ENCODE peak calls at places on chromosomes 3 and 15, in ten cellular contexts. One of them, this sample, is unnamed.

GRCh38 chr15:91853968-91854943 is 748 bp downstream of the SLCO3A1 start:
- DNase-seq in T-cell: no peak
- DNase-seq in GM12865: no peak
- DNase-seq in astrocyte of the spinal cord: peak
- DNase-seq in GDM1: peak
- DNase-seq in choroid plexus epithelial cell: no peak
- DNase-seq in RKO: peak
- DNase-seq in Kasumi-1: peak
- DNase-seq in GM04504: no peak
- DNase-seq in Daoy: peak
- DNase-seq in this sample: no peak

GRCh38 chr15:87631775-87632174 is 624.8 kb downstream of the NTRK3 start:
- DNase-seq in GM12865: no peak
- DNase-seq in RKO: no peak
- DNase-seq in GM04504: no peak
- DNase-seq in Daoy: no peak
- DNase-seq in GDM1: no peak
- DNase-seq in astrocyte of the spinal cord: no peak
- DNase-seq in T-cell: no peak
- DNase-seq in choroid plexus epithelial cell: no peak
- DNase-seq in Kasumi-1: no peak
- DNase-seq in this sample: no peak

GRCh38 chr15:37056168-37056893 is 44.0 kb downstream of the MEIS2 start:
- DNase-seq in RKO: no peak
- DNase-seq in choroid plexus epithelial cell: no peak
- DNase-seq in GM04504: no peak
- DNase-seq in GM12865: no peak
- DNase-seq in GDM1: no peak
- DNase-seq in astrocyte of the spinal cord: no peak
- DNase-seq in T-cell: no peak
- DNase-seq in Daoy: no peak
- DNase-seq in Kasumi-1: no peak
- DNase-seq in this sample: no peak

GRCh38 chr15:33912326-33912725 is 56.0 kb upstream of the CHRM5 start:
- DNase-seq in choroid plexus epithelial cell: no peak
- DNase-seq in GM12865: no peak
- DNase-seq in T-cell: no peak
- DNase-seq in GM04504: no peak
- DNase-seq in Kasumi-1: no peak
- DNase-seq in astrocyte of the spinal cord: no peak
- DNase-seq in RKO: no peak
- DNase-seq in GDM1: no peak
- DNase-seq in Daoy: no peak
- DNase-seq in this sample: no peak

GRCh38 chr3:6468589-6468988 is 392.3 kb upstream of the GRM7 start:
- DNase-seq in GM12865: no peak
- DNase-seq in T-cell: no peak
- DNase-seq in choroid plexus epithelial cell: no peak
- DNase-seq in GM04504: no peak
- DNase-seq in Kasumi-1: no peak
- DNase-seq in Daoy: no peak
- DNase-seq in astrocyte of the spinal cord: no peak
- DNase-seq in RKO: no peak
- DNase-seq in GDM1: no peak
- DNase-seq in this sample: no peak

GRCh38 chr3:22728406-22728805 is 474.7 kb upstream of the UBE2E2 start:
- DNase-seq in Kasumi-1: no peak
- DNase-seq in Daoy: no peak
- DNase-seq in choroid plexus epithelial cell: no peak
- DNase-seq in astrocyte of the spinal cord: no peak
- DNase-seq in RKO: no peak
- DNase-seq in GM04504: no peak
- DNase-seq in GM12865: no peak
- DNase-seq in GDM1: no peak
- DNase-seq in T-cell: no peak
- DNase-seq in this sample: no peak

GRCh38 chr15:39919740-39920509 is at the start of gene GPR176:
- DNase-seq in GM12865: no peak
- DNase-seq in GDM1: no peak
- DNase-seq in RKO: no peak
- DNase-seq in astrocyte of the spinal cord: peak
- DNase-seq in Kasumi-1: no peak
- DNase-seq in choroid plexus epithelial cell: peak
- DNase-seq in T-cell: no peak
- DNase-seq in GM04504: peak
- DNase-seq in Daoy: peak
- DNase-seq in this sample: no peak

GRCh38 chr15:37995461-37996347 is 61.3 kb downstream of the TMCO5A start:
- DNase-seq in RKO: peak
- DNase-seq in choroid plexus epithelial cell: peak
- DNase-seq in Daoy: peak
- DNase-seq in Kasumi-1: peak
- DNase-seq in GM12865: peak
- DNase-seq in GDM1: peak
- DNase-seq in T-cell: no peak
- DNase-seq in GM04504: peak
- DNase-seq in astrocyte of the spinal cord: peak
- DNase-seq in this sample: peak

GRCh38 chr15:71294636-71295241 is 179.5 kb downstream of the THSD4 start:
- DNase-seq in astrocyte of the spinal cord: peak
- DNase-seq in Daoy: peak
- DNase-seq in GM04504: peak
- DNase-seq in GDM1: no peak
- DNase-seq in GM12865: no peak
- DNase-seq in choroid plexus epithelial cell: peak
- DNase-seq in RKO: no peak
- DNase-seq in Kasumi-1: no peak
- DNase-seq in T-cell: no peak
- DNase-seq in this sample: peak

GRCh38 chr3:177141899-177142651 is 55.2 kb downstream of the TBL1XR1 start:
- DNase-seq in Kasumi-1: no peak
- DNase-seq in RKO: no peak
- DNase-seq in choroid plexus epithelial cell: no peak
- DNase-seq in GM12865: peak
- DNase-seq in astrocyte of the spinal cord: no peak
- DNase-seq in GM04504: no peak
- DNase-seq in GDM1: no peak
- DNase-seq in T-cell: peak
- DNase-seq in Daoy: no peak
- DNase-seq in this sample: no peak

GRCh38 chr15:89362203-89363101 is 27.8 kb upstream of the POLG start:
- DNase-seq in GDM1: no peak
- DNase-seq in astrocyte of the spinal cord: no peak
- DNase-seq in GM12865: no peak
- DNase-seq in Daoy: no peak
- DNase-seq in T-cell: no peak
- DNase-seq in Kasumi-1: no peak
- DNase-seq in GM04504: no peak
- DNase-seq in choroid plexus epithelial cell: no peak
- DNase-seq in RKO: no peak
- DNase-seq in this sample: no peak

GRCh38 chr3:158770254-158771017 is 31.4 kb upstream of the MFSD1 start:
- DNase-seq in Daoy: peak
- DNase-seq in astrocyte of the spinal cord: peak
- DNase-seq in GDM1: no peak
- DNase-seq in GM12865: no peak
- DNase-seq in Kasumi-1: no peak
- DNase-seq in T-cell: no peak
- DNase-seq in GM04504: peak
- DNase-seq in RKO: no peak
- DNase-seq in choroid plexus epithelial cell: peak
- DNase-seq in this sample: no peak